ENCODE peak calls at places on chromosome 2, in nine cellular contexts. V is brain microvascular endothelial cell, L is endothelial cell, K is ascending aorta, Y is cardiac muscle cell, I is WTC11, H is uterus, X is HepG2, T is HFFc6. F is an unnamed sample.

GRCh38 chr2:42100696-42101585 is 53.1 kb downstream of the PKDCC start:
- DNase-seq in L (peak), Y (no peak), K (peak), I (peak), V (peak), T (peak), H (peak), X (no peak), F (no peak)

GRCh38 chr2:55616509-55617159 is 788 bp downstream of the PPP4R3B start:
- DNase-seq in I (no peak), V (peak), Y (peak), K (no peak), H (no peak), L (peak), X (peak), T (peak), F (no peak)

GRCh38 chr2:9558948-9559381 is 3.3 kb upstream of the ADAM17 start:
- DNase-seq in L (no peak), K (peak), V (peak), Y (no peak), T (peak), H (peak), I (no peak), X (no peak), F (no peak)

GRCh38 chr2:8027387-8027786 is 654.5 kb upstream of the ID2 start:
- DNase-seq in X (no peak), Y (no peak), H (no peak), V (no peak), K (no peak), L (no peak), T (no peak), I (no peak), F (no peak)

GRCh38 chr2:102848366-102848839 is 86.6 kb downstream of the TMEM182 start:
- DNase-seq in T (no peak), I (peak), K (peak), H (peak), L (peak), V (peak), Y (peak), X (peak), F (no peak)

GRCh38 chr2:132547089-132547687 is 122.8 kb downstream of the LYPD1 start:
- DNase-seq in L (peak), I (peak), T (peak), V (peak), H (peak), Y (peak), X (peak), K (no peak), F (peak)

GRCh38 chr2:233556756-233557736 is 9.5 kb downstream of the USP40 start:
- DNase-seq in Y (no peak), T (peak), K (no peak), V (peak), X (no peak), H (no peak), L (no peak), I (no peak), F (no peak)

GRCh38 chr2:14301331-14301730 is 331.2 kb upstream of the LRATD1 start:
- DNase-seq in I (no peak), K (no peak), T (no peak), L (no peak), Y (no peak), X (no peak), H (no peak), V (no peak), F (no peak)

GRCh38 chr2:5589183-5589582 is 103.0 kb upstream of the SOX11 start:
- DNase-seq in I (no peak), T (no peak), X (no peak), K (no peak), H (no peak), Y (no peak), L (no peak), V (no peak), F (no peak)

GRCh38 chr2:96359310-96359709 is 23.7 kb downstream of the NCAPH start:
- DNase-seq in K (no peak), X (no peak), I (no peak), V (no peak), L (no peak), Y (no peak), T (no peak), H (no peak), F (no peak)

GRCh38 chr2:150134223-150134858 is 353.1 kb downstream of the RND3 start:
- DNase-seq in H (no peak), K (no peak), T (peak), X (no peak), L (no peak), Y (no peak), I (no peak), V (no peak), F (no peak)

GRCh38 chr2:6824962-6825361 is 40.7 kb downstream of the CMPK2 start:
- DNase-seq in L (no peak), T (peak), X (no peak), Y (no peak), K (no peak), V (peak), H (peak), I (no peak), F (no peak)

GRCh38 chr2:24711881-24712280 is 81.3 kb downstream of the PTRHD1 start:
- DNase-seq in K (no peak), H (no peak), Y (no peak), V (no peak), I (no peak), T (peak), L (no peak), X (no peak), F (no peak)

GRCh38 chr2:62343636-62344349 is 147.9 kb downstream of the B3GNT2 start:
- DNase-seq in Y (no peak), T (no peak), V (no peak), X (no peak), H (no peak), I (no peak), K (no peak), L (no peak), F (no peak)

GRCh38 chr2:176122266-176122632 is 270 bp upstream of the HOXD9 start:
- DNase-seq in L (no peak), K (no peak), V (no peak), Y (no peak), T (no peak), H (no peak), I (peak), X (no peak), F (no peak)

GRCh38 chr2:191696001-191696400 is 18.1 kb downstream of the NABP1 start:
- DNase-seq in L (no peak), Y (no peak), V (peak), T (peak), K (no peak), X (no peak), H (peak), I (no peak), F (no peak)

GRCh38 chr2:3597567-3597966 is 2.7 kb downstream of the COLEC11 start:
- DNase-seq in V (no peak), I (no peak), X (no peak), H (no peak), T (no peak), Y (no peak), K (no peak), L (no peak), F (no peak)

GRCh38 chr2:216478151-216478550 is 20.5 kb upstream of the RPL37A start:
- DNase-seq in H (no peak), T (peak), V (peak), L (no peak), I (no peak), K (no peak), Y (no peak), X (no peak), F (no peak)

GRCh38 chr2:1707771-1708351 is 36.5 kb downstream of the PXDN start:
- DNase-seq in T (peak), K (peak), X (no peak), V (peak), L (peak), I (peak), H (peak), Y (no peak), F (no peak)

GRCh38 chr2:208783184-208783583 is 376.6 kb downstream of the PTH2R start:
- DNase-seq in I (no peak), T (no peak), K (no peak), X (peak), V (no peak), H (no peak), L (no peak), Y (no peak), F (no peak)

GRCh38 chr2:38174646-38175096 is 98.7 kb upstream of the CYP1B1 start:
- DNase-seq in X (no peak), L (no peak), T (peak), K (no peak), I (no peak), V (peak), H (no peak), Y (no peak), F (no peak)

GRCh38 chr2:236970656-236971010 is 115.1 kb upstream of the COPS8 start:
- DNase-seq in H (no peak), L (no peak), K (peak), Y (no peak), X (no peak), T (no peak), V (no peak), I (no peak), F (no peak)

DNA sequence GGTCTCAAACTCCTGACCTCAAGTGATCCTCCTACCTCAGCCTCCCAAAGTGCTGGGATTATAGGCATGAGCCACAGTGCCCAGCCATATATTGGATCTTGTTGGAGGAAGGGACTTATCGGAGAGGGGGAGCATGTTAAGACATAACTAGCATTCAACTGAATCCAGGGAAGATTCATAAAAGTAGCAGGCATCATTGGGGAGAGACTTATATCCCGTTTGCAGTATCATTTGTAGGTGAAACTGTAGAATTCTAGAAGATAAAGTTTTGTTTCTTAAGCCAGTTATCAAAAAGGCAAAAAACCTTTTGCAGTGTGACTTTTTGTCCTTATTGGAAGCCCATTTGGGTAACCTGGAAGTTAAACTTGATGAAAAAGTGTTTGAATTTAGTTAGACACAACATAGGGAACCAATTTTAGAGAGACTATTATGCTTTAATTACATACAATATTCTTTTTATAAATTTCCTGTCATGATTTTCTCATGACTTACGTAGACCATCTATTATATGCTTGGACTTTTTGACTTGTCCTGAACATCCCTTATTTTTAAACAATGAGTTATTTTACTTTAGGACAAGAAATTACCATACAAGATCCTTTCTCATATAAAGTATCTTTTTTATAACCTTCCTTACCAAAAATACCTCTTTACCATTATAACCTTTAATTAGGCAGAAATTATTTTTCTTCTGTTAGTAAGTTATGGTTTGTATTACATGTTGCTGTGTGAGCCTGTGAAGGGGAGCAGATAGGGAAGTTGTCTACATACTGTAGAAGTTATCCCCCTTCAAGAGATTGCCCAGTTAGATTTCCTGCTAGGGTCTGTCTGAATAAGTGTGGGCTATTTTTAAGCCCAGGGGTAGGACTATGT is 20.3 kb downstream of the RAB3GAP1 start:
- DNase-seq in K (no peak), I (no peak), X (no peak), T (no peak), V (no peak), L (no peak), Y (no peak), H (no peak), F (no peak)
- TF ChIP-seq CTCF in K (no peak), I (no peak), X (no peak), T (no peak), V (no peak), L (no peak), Y (no peak), H (no peak), F (no peak)

DNA sequence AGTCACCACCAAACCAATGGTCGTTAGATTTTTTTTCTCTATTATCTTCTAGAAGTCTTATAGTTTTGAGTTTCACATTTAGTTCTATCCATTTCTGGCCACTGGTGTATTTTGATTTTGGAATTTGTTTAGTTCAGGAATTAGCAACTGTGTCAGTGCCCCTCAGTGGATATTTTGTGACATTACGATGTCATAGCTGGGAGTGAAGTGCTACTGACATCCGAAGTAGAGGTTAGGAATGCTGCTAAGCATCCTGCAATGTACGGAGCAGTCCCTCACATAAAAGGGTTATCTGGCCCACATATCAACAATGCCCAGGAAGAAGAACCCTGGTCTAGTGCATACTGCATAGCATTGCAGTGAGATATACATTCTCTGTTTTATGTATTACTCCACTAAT is 157.4 kb upstream of the RGPD4 start:
- DNase-seq in T (peak), K (no peak), Y (no peak), L (no peak), X (no peak), I (no peak), H (no peak), V (peak), F (no peak)
- TF ChIP-seq CTCF in T (peak), K (no peak), Y (peak), L (no peak), X (no peak), I (no peak), H (no peak), V (peak), F (no peak)

GRCh38 chr2:47048801-47049480 is 106.2 kb downstream of the STPG4 start:
- DNase-seq in K (no peak), Y (no peak), H (no peak), X (no peak), V (no peak), L (no peak), I (peak), T (no peak), F (no peak)
- TF ChIP-seq CTCF in K (no peak), Y (no peak), H (no peak), X (peak), V (no peak), L (no peak), I (no peak), T (no peak), F (no peak)

GRCh38 chr2:83516503-83516902 is 942.6 kb downstream of the SUCLG1 start:
- DNase-seq in Y (no peak), K (no peak), T (no peak), I (peak), L (no peak), V (no peak), X (no peak), H (no peak), F (no peak)
- TF ChIP-seq CTCF in Y (no peak), K (no peak), T (peak), I (peak), L (peak), V (no peak), X (no peak), H (no peak), F (no peak)

GRCh38 chr2:86241611-86242010 is 42.4 kb downstream of the MRPL35 start:
- DNase-seq in Y (no peak), T (no peak), K (no peak), I (no peak), L (no peak), H (no peak), X (no peak), V (no peak), F (no peak)

GRCh38 chr2:86243272-86243671 is 44.0 kb downstream of the MRPL35 start:
- DNase-seq in H (no peak), Y (no peak), L (no peak), K (no peak), V (no peak), X (no peak), T (no peak), I (no peak), F (no peak)

GRCh38 chr2:86240251-86240650 is 41.0 kb downstream of the MRPL35 start:
- DNase-seq in T (no peak), Y (no peak), H (no peak), I (no peak), K (no peak), V (no peak), X (no peak), L (no peak), F (no peak)

GRCh38 chr2:86239745-86240144 is 40.5 kb downstream of the MRPL35 start:
- DNase-seq in I (no peak), X (no peak), H (no peak), L (no peak), K (no peak), Y (no peak), T (no peak), V (no peak), F (no peak)

DNA sequence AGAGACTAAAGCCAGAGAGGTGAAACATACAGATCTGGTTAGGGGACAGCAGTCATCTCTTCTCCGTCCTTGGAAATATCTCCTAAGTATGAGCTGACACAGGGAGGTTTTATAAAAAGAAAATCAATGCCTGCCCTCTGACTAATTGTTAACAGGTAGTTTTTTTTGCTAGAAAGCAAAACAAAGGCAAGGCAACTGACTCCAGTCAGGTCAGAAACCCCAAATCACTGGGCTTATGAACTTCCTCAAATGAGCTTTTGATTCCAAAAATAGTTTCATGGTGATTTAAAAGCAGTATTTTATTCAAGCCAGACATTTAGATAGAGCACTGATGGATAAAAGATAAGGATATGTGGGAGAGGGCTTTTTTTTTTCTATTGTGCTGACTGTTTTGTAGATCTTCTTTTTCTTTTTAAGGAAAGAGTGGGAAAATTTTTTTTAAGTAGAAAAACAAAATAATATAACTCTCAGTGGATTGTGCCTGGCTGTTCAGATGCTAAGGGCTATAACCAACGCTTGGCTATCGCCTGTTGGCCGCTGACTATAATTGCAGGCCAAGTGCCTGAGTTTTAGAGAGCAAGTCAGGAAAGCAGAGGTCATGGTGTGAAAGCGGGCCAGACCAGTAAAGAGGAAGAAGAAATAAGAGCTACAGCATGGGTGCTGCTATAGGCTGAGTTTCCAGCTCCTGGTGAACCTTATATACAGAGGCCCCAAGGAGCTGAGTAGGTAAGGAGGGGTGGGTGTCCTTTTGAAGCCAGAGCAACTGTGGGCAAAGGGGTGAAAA is 44.9 kb downstream of the MRPL35 start:
- DNase-seq in I (no peak), L (no peak), V (no peak), T (no peak), H (no peak), Y (no peak), K (no peak), X (no peak), F (no peak)
- TF ChIP-seq CTCF in I (no peak), L (no peak), V (no peak), T (no peak), H (no peak), Y (no peak), K (no peak), X (peak), F (no peak)

DNA sequence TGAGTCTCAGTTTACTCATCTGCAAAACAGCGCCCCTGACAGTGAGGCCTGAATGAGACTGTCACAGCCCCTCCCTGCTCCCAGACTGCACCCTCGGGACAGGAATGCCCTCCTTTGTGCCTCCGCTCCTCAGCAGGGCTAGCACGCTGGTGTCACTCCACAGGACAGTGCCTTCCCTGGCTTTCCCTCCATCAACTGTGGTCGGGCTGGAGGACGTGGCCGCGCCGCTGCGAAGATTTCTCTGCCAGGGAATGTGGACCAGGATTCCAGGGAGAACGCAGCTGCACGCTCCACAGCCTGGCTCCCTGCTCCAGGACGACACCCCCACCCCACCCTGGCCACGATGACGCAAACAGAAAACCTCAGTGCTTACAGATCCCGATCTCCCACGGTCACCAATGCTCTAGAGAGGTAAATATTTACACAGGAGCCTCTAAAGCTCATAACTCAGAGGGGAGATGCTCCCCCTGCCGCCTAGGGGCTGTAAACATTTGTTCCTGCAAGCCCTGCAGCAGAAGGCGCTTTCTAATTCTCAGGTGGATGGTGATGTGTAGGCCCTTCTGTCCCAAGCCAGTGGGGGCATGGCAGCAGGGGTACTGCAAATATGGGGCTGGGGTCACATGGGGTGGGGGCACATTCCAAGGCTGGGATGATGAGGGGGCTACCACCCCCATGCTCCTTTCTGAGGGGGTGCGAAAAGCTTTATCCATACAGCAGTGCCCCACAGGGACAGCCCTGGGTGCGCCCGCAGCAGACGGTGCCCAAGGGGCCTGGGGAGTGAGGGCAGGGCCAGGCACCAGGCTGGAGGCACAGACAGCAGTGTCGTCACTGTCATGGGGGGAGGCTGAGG is 12.4 kb downstream of the HS6ST1 start:
- DNase-seq in Y (peak), H (peak), I (no peak), L (no peak), V (peak), X (peak), K (no peak), T (peak), F (no peak)
- TF ChIP-seq CTCF in Y (peak), H (peak), I (peak), L (no peak), V (peak), X (peak), K (no peak), T (peak), F (no peak)